ENCODE peak calls at places on chromosomes 13 and 19, in five cellular contexts. H, A, L, S and O are unnamed samples.

GRCh38 chr13:21675095-21676007 is 4.5 kb downstream of the FGF9 start:
- DNase-seq in H (peak; percentile 27), A (peak; percentile 50), L (no peak), S (no peak), O (no peak)

GRCh38 chr19:18776288-18776594 is 14.9 kb downstream of the COMP start:
- DNase-seq in H (no peak), A (no peak), L (no peak), S (peak; percentile 54), O (peak; percentile 37)

GRCh38 chr19:55638864-55639359 is 1.9 kb upstream of the ZNF580 start:
- DNase-seq in H (no peak), A (no peak), L (peak; percentile 31), S (peak; percentile 33), O (no peak)

GRCh38 chr13:20159646-20160345 is 1.1 kb downstream of the GJA3 start:
- DNase-seq in H (no peak), A (no peak), L (no peak), S (peak; percentile 38), O (no peak)

GRCh38 chr19:30898353-30899103 is 450.7 kb downstream of the TSHZ3 start:
- DNase-seq in H (no peak), A (no peak), L (no peak), S (no peak), O (no peak)

GRCh38 chr19:35309481-35310279 is 17.7 kb downstream of the MAG start:
- DNase-seq in H (peak; percentile 90), A (no peak), L (peak; percentile 89), S (peak; percentile 25), O (no peak)

GRCh38 chr19:39805120-39805519 is 26.5 kb downstream of the LEUTX start:
- DNase-seq in H (no peak), A (no peak), L (no peak), S (peak; percentile 6), O (no peak)

GRCh38 chr13:112606125-112607001 is 18.4 kb upstream of the TUBGCP3 start:
- DNase-seq in H (peak; percentile 95), A (peak; percentile 96), L (peak; percentile 94), S (peak; percentile 85), O (peak; percentile 63)

GRCh38 chr19:1560281-1560882 is 7.7 kb downstream of the MEX3D start:
- DNase-seq in H (no peak), A (no peak), L (no peak), S (no peak), O (no peak)

GRCh38 chr13:40657961-40658360 is 8.5 kb downstream of the FOXO1 start:
- DNase-seq in H (no peak), A (no peak), L (no peak), S (no peak), O (no peak)

GRCh38 chr13:27858046-27858445 is 61.8 kb upstream of the PDX1 start:
- DNase-seq in H (no peak), A (no peak), L (no peak), S (no peak), O (no peak)

GRCh38 chr13:30196025-30196424 is 111.3 kb downstream of the KATNAL1 start:
- DNase-seq in H (no peak), A (no peak), L (no peak), S (peak; percentile 5), O (no peak)

GRCh38 chr13:27183561-27184147 is 12.0 kb upstream of the USP12 start:
- DNase-seq in H (no peak), A (no peak), L (no peak), S (peak; percentile 49), O (peak; percentile 77)

GRCh38 chr13:46126552-46127171 is 21.8 kb upstream of the CPB2 start:
- DNase-seq in H (peak; percentile 87), A (peak; percentile 77), L (peak; percentile 64), S (peak; percentile 78), O (peak; percentile 69)

GRCh38 chr13:107734891-107735620 is 480.3 kb downstream of the LIG4 start:
- DNase-seq in H (no peak), A (no peak), L (no peak), S (no peak), O (no peak)

GRCh38 chr13:107203146-107203847 is 635.4 kb upstream of the ARGLU1 start:
- DNase-seq in H (peak; percentile 27), A (no peak), L (no peak), S (peak; percentile 9), O (no peak)

GRCh38 chr13:29597701-29598100 is 2.2 kb upstream of the SLC7A1 start:
- DNase-seq in H (no peak), A (no peak), L (no peak), S (no peak), O (no peak)

GRCh38 chr13:111114362-111115050 is 604 bp upstream of the ARHGEF7 start:
- DNase-seq in H (peak; percentile 54), A (no peak), L (no peak), S (peak; percentile 36), O (peak; percentile 21)

GRCh38 chr19:42433503-42434260 is 6.5 kb upstream of the LIPE start:
- DNase-seq in H (peak; percentile 82), A (peak; percentile 78), L (peak; percentile 76), S (peak; percentile 68), O (peak; percentile 34)

GRCh38 chr19:39342647-39343305 is 555 bp downstream of the SAMD4B start:
- DNase-seq in H (no peak), A (peak; percentile 61), L (no peak), S (no peak), O (no peak)

GRCh38 chr13:47159853-47160550 is 263.1 kb upstream of the HTR2A start:
- DNase-seq in H (no peak), A (peak; percentile 40), L (no peak), S (no peak), O (no peak)

GRCh38 chr19:57888107-57888493 is 737 bp downstream of the ZNF814 start:
- DNase-seq in H (no peak), A (no peak), L (no peak), S (no peak), O (peak; percentile 54)
- H3K4me3 ChIP-seq in H (peak overlapping the region; percentile 70), A (peak overlapping the region; percentile 67), L (peak overlapping the region; percentile 89), S (peak overlapping the region; percentile 76), O (peak overlapping the region; percentile 83)

GRCh38 chr19:14315433-14315832 is 65.8 kb upstream of the ADGRE5 start:
- DNase-seq in H (no peak), A (no peak), L (no peak), S (no peak), O (no peak)
- TF ChIP-seq CTCF in H (no peak), A (no peak), L (no peak), S (no peak), O (no peak)

GRCh38 chr13:24146961-24147569 is 13.5 kb upstream of the SPATA13 start:
- DNase-seq in H (no peak), A (no peak), L (no peak), S (no peak), O (peak; percentile 42)
- H3K4me3 ChIP-seq in H (no peak overlapping the region), A (no peak overlapping the region), L (no peak overlapping the region), S (no peak overlapping the region), O (no peak overlapping the region)

GRCh38 chr19:8336072-8336569 is 6.9 kb downstream of the KANK3 start:
- DNase-seq in H (no peak), A (no peak), L (peak; percentile 56), S (no peak), O (no peak)

GRCh38 chr19:8334458-8335342 is 8.4 kb downstream of the KANK3 start:
- DNase-seq in H (peak; percentile 63), A (peak; percentile 73), L (peak; percentile 83), S (peak; percentile 77), O (peak; percentile 80)

GRCh38 chr19:8336665-8337064 is 6.4 kb downstream of the KANK3 start:
- DNase-seq in H (no peak), A (no peak), L (no peak), S (no peak), O (no peak)

GRCh38 chr19:8333771-8334457 is 9.1 kb downstream of the KANK3 start:
- DNase-seq in H (no peak), A (no peak), L (no peak), S (no peak), O (no peak)

DNA sequence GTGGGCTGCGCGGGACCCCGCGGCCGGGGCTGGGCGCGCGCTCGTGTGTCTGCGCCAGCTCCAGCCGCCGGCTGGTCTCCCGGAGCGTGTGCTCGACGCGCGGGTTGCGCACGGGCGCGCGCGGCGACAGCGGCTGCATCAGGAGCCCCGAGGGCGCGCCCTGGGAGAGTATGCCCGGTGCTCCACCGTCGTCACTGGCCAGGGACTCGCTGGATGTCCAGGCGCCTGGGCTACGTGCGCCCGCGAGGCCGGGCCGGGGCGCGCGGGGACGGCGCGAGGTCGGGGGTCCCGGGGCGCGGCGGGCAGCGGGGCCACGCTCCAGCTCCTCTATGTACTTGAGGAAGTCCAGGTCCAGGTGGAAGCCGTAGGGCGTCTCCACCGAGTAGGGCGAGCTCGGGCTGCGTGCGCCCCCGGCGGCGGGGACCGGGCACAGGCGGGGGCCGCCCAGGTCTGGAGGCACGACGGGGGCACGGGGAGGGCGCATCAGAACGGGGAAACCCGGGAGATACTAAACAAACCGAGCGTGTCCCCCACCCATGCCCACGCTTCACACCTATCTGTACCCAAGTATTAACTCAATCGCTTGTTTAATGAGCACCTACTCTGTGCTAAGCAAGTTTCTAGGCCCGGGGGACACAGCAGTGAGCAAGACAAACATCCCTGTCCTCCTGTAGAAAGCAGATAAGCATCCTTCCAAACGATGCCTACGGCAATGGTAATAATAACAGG is 7.6 kb downstream of the KANK3 start:
- DNase-seq in H (no peak), A (no peak), L (peak; percentile 68), S (no peak), O (no peak)
- TF ChIP-seq CTCF in H (peak; percentile 9), A (no peak), L (peak; percentile 58), S (no peak), O (peak; percentile 32)

GRCh38 chr19:49678970-49679831 is 2.1 kb downstream of the PRMT1 start:
- DNase-seq in H (no peak), A (no peak), L (no peak), S (no peak), O (no peak)
- H3K4me3 ChIP-seq in H (no peak overlapping the region), A (no peak overlapping the region), L (peak overlapping the region; percentile 99), S (no peak overlapping the region), O (no peak overlapping the region)

DNA sequence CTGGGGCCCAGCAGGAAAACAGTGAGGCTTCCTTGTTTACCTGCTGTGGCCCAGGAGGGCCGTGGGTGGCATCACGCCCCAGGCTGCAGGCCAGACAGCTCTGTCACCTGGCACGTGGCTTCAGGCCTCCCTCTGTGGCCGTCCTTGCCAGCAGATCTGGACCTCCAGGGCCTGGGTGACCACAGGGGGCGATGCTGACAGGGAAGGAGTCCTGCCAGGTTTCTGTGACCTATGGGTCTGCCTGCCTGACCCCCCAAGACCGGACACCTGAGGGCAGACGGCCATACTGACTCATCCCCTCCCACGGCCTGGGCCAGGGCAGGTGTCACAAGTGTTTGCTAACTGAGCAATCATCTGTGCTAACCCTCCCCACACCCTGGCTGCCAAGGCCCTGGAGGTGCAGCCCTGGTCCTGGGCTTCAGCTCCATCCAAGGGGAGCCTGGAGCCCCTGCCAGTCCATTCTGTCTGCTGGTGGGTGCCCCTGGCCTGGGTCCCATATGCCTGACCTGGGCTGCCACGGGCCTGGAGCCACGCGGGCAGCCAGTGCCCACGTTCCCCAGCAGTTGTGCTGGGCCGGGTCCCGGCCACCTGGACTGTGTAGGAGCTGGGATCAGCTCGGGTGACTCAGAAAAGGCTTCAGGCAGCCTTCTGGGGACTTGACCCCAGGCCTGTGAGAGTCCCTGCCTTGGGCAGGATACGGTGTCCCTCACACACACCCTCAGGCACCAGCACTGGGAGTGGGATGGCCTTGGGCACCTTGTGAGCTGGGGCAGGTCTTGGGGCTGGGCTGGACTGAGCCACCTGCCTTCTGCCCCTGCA is 3.7 kb downstream of the CDC34 start:
- DNase-seq in H (no peak), A (no peak), L (peak; percentile 93), S (no peak), O (peak; percentile 32)
- TF ChIP-seq CTCF in H (no peak), A (no peak), L (peak; percentile 49), S (no peak), O (no peak)

GRCh38 chr19:6828306-6828697 is 55.8 kb downstream of the VAV1 start:
- DNase-seq in H (no peak), A (no peak), L (peak; percentile 84), S (no peak), O (peak; percentile 81)
- H3K4me3 ChIP-seq in H (no peak overlapping the region), A (no peak overlapping the region), L (peak overlapping the region; percentile 73), S (no peak overlapping the region), O (peak overlapping the region; percentile 16)

GRCh38 chr19:4748589-4748988 is 24.9 kb upstream of the DPP9 start:
- DNase-seq in H (no peak), A (no peak), L (no peak), S (no peak), O (no peak)
- TF ChIP-seq CTCF in H (no peak), A (no peak), L (no peak), S (no peak), O (no peak)